ENCODE peak calls at places on chromosome 3, in seven cellular contexts. I is choroid plexus epithelial cell; A is CD4-positive, alpha-beta T cell; W is BE2C; K is brain microvascular endothelial cell; F is hepatocyte; Q is psoas muscle. H is an unnamed sample.

GRCh38 chr3:89252865-89253264 is 145.4 kb downstream of the EPHA3 start:
- DNase-seq in I (no peak), A (no peak), W (no peak), K (no peak), F (no peak), Q (no peak), H (no peak)

GRCh38 chr3:71066356-71066755 is 517.2 kb downstream of the FOXP1 start:
- DNase-seq in I (no peak), A (no peak), W (no peak), K (no peak), F (no peak), Q (no peak), H (no peak)

GRCh38 chr3:111534701-111535100 is 7.3 kb upstream of the CD96 start:
- DNase-seq in I (peak), A (no peak), W (no peak), K (peak), F (no peak), Q (no peak), H (peak)

GRCh38 chr3:85495602-85496001 is 536.8 kb downstream of the CADM2 start:
- DNase-seq in I (no peak), A (no peak), W (no peak), K (no peak), F (no peak), Q (no peak), H (no peak)

GRCh38 chr3:156576887-156577427 is 22.0 kb upstream of the SSR3 start:
- DNase-seq in I (peak), A (no peak), W (no peak), K (no peak), F (no peak), Q (no peak), H (peak)

GRCh38 chr3:162142511-162142910 is 645.9 kb downstream of the OTOL1 start:
- DNase-seq in I (peak), A (no peak), W (no peak), K (peak), F (no peak), Q (no peak), H (peak)

GRCh38 chr3:167575000-167575399 is 78.7 kb downstream of the WDR49 start:
- DNase-seq in I (no peak), A (no peak), W (no peak), K (no peak), F (no peak), Q (no peak), H (no peak)

GRCh38 chr3:122092460-122093165 is 37.5 kb downstream of the CD86 start:
- DNase-seq in I (peak), A (peak), W (peak), K (peak), F (peak), Q (peak), H (peak)

GRCh38 chr3:3180421-3180820 is 930 bp upstream of the CRBN start:
- DNase-seq in I (no peak), A (no peak), W (no peak), K (no peak), F (no peak), Q (no peak), H (no peak)

GRCh38 chr3:174355505-174355904 is 503.6 kb upstream of the NAALADL2 start:
- DNase-seq in I (peak), A (no peak), W (no peak), K (peak), F (peak), Q (no peak), H (peak)
- TF ChIP-seq CTCF in I (peak), A (no peak), W (peak), K (peak), F (peak), Q (peak), H (peak)

DNA sequence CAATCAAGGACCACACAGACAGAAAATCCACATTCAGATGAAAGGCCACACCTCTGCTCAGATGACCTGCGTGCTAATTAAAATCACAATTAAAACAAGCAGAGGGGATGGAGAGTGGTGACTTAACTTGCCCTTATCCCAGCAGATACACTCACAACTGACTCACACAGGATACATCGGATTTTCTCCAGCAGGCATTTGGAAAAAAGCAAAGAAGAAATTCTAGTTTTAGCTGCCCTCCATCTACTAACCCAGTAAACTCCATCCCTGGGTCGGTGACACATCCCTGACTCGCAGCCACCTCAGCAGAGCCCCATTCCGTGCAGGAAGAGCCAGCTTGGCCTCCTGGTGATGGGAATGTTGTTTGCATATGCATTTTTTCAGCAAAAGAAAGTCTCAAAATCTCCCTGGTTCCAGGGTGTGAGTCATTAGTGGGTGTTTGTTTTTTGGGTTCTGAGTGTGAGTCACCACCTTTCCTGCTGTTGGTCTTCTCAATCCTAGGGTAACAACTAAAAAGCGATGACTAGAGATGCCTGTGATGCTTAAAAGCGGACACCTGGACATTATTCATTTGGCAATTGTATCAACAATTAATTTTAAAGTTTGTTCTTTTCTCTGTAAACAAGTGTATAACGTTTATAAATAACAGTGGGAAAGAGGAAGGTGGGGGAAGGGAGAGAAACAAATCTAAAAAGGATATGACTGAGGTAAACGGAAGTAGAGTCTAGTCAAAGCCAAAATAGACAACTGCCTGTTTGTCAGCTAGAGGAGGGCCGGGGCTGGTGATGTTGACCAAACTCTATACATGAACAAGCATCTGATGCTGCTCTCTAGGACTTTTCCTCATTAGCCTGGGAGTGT is 49.8 kb upstream of the SLC4A7 start:
- DNase-seq in I (peak), A (peak), W (no peak), K (peak), F (peak), Q (peak), H (peak)
- TF ChIP-seq CTCF in I (peak), A (no peak), W (no peak), K (peak), F (peak), Q (no peak), H (peak)

GRCh38 chr3:158842946-158843345 is 41.1 kb downstream of the MFSD1 start:
- DNase-seq in I (peak), A (no peak), W (no peak), K (no peak), F (no peak), Q (no peak), H (no peak)

GRCh38 chr3:158847885-158848284 is 46.0 kb downstream of the MFSD1 start:
- DNase-seq in I (no peak), A (no peak), W (no peak), K (no peak), F (no peak), Q (no peak), H (no peak)

GRCh38 chr3:158846803-158847465 is 45.1 kb downstream of the MFSD1 start:
- DNase-seq in I (no peak), A (no peak), W (no peak), K (no peak), F (no peak), Q (no peak), H (no peak)

GRCh38 chr3:158847466-158847849 is 45.6 kb downstream of the MFSD1 start:
- DNase-seq in I (peak), A (no peak), W (no peak), K (no peak), F (no peak), Q (no peak), H (no peak)

DNA sequence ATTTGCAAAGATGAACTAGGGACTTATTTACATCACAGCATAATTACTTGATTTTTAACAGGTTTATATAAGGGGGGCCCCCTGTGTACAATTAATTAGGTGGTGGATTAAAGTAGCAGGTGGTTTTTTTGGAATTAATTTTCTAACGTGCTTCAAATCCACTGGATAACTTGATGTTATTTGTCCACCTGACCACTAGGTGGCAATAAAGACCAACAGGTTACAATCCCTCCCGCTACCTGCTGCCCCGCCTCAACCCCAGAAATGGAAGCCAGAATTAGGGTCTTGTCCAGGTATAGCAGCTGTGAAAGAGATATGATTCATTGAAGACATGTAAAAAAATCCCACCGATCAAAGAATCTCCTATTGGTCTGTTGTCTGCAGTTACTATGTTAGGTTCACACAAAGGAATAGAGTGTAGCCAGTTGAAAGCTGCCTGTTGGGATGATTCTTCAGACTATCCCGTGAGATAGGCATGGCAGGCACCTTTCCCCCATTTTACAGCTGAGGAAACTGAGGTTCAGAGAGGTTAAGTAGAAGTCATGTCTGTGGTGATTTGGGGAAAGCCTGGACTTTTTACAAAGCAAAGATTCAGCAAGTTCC is 44.0 kb downstream of the MFSD1 start:
- DNase-seq in I (peak), A (no peak), W (peak), K (no peak), F (peak), Q (no peak), H (peak)
- TF ChIP-seq CTCF in I (peak), A (peak), W (peak), K (peak), F (peak), Q (peak), H (peak)

DNA sequence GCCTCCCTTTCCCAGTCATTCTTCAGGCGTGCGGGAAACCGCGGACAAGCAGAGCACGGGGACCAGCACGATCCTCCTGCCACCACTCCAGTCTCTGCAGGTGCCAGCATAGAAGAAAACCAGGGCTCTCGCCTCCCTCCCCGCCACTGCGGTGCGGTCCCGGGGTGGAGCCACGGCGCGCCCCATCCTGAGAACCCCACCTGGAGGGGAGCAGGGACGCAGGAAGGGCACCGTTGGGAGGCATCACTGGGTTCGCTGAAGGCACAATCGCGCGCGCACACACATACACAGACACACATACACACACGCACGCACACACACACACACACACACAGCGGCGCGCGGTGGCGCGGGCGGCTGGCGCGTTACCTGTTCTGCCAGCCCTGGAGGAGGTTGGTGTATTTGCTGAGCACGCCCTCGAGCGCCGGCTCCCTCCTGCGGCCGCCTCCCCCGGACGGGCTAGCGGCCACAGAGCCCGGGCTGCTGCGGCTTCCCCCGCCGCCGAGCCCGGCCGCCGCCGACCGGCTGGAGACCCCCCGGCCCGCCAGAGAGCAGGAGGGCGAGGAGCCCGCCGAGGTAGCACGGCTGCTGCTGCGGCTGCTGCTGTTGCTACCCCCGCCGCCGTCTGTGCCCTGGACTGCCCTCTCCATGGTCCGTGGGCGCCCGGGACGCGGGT is 394 bp downstream of the OSBPL10 start:
- DNase-seq in I (peak), A (peak), W (peak), K (no peak), F (peak), Q (peak), H (peak)
- TF ChIP-seq CTCF in I (peak), A (no peak), W (no peak), K (peak), F (peak), Q (no peak), H (no peak)

GRCh38 chr3:196517142-196517808 is 2.1 kb upstream of the SMCO1 start:
- DNase-seq in I (no peak), A (no peak), W (no peak), K (no peak), F (no peak), Q (no peak), H (no peak)

GRCh38 chr3:196517919-196518318 is 2.8 kb upstream of the SMCO1 start:
- DNase-seq in I (no peak), A (no peak), W (peak), K (no peak), F (no peak), Q (no peak), H (peak)

GRCh38 chr3:196519738-196520122 is 4.6 kb upstream of the SMCO1 start:
- DNase-seq in I (no peak), A (no peak), W (peak), K (no peak), F (no peak), Q (no peak), H (peak)

GRCh38 chr3:196514913-196515621 is at the start of gene SMCO1:
- DNase-seq in I (no peak), A (no peak), W (no peak), K (no peak), F (no peak), Q (no peak), H (no peak)

DNA sequence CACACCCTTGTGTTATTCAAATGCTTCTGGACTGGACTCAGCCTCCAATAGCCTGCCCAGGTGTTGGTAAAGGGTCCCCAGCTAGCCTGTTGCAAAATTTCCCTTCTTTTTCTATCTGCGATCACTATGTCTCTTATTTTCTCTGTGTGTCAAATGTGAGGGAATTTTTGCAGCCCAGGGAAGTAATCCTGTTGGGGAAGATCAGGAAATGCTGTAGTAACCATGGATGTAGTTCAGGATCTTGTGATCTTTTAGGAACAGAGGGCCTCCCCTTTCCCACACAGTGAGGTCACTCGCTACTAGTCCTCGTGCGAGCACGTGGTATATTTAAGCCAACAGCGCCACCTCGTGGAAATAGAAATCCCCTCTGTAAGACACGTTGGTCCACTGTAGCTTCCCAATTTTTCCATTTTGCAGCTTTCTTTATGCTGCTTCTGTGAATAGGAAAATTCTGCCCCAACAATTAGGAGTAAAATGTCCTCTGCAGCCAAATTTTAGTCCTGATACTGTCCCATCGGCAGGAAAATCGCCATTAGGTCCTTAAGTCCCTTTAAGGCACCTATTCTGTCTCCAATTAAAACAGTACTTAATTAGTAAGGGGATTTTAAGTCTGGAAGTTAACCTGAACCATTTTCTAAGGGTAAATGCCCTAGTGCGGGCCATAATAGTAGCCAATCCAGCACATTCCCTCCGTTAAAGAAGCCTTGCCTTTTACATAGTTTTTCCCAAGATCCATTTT is 4.0 kb upstream of the SMCO1 start:
- DNase-seq in I (peak), A (peak), W (peak), K (peak), F (peak), Q (peak), H (peak)
- TF ChIP-seq CTCF in I (peak), A (peak), W (peak), K (peak), F (peak), Q (peak), H (peak)

DNA sequence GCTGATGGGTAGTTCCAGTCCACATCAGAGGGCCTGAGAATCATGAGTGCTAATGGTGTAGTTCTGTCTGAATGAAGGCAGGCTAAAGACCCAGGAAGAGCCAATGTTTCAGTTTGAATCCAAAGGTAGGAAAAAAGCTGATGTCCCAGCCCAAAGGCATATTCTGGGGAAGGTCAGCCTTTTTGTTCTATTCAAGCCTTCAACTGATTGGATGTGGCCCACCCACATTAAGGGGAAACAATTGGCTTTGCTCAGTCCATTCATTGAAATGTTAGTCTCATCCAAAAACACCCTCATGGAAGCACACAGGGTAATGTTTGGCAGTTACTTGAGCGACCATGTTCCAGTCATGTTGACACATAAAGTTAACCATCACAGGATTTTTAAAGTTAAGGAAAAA is 25.9 kb downstream of the EPHB1 start:
- DNase-seq in I (no peak), A (no peak), W (no peak), K (no peak), F (no peak), Q (no peak), H (no peak)
- TF ChIP-seq CTCF in I (no peak), A (no peak), W (no peak), K (no peak), F (no peak), Q (no peak), H (no peak)

GRCh38 chr3:27022096-27022761 is 347.0 kb downstream of the NEK10 start:
- DNase-seq in I (no peak), A (no peak), W (no peak), K (no peak), F (no peak), Q (no peak), H (no peak)
- TF ChIP-seq CTCF in I (no peak), A (no peak), W (no peak), K (no peak), F (no peak), Q (no peak), H (no peak)

GRCh38 chr3:57864853-57865252 is 108.7 kb downstream of the SLMAP start:
- DNase-seq in I (peak), A (no peak), W (no peak), K (peak), F (peak), Q (no peak), H (peak)
- TF ChIP-seq CTCF in I (peak), A (no peak), W (peak), K (peak), F (peak), Q (peak), H (peak)